ENCODE peak calls at places on chromosomes 4 and X, in nine cellular contexts. A, L, Y, N, I, T, S, E and P are unnamed samples.

GRCh38 chrX:39011454-39012204 is 210.4 kb downstream of the MID1IP1 start:
- DNase-seq in A (no peak), L (no peak), Y (no peak), N (no peak), I (no peak), T (no peak), S (no peak), E (no peak), P (no peak)

GRCh38 chr4:54209617-54210016 is 19.5 kb upstream of the PDGFRA start:
- DNase-seq in A (no peak), L (no peak), Y (no peak), N (no peak), I (no peak), T (no peak), S (no peak), E (no peak), P (no peak)

GRCh38 chrX:44012484-44013096 is 39.4 kb upstream of the NDP start:
- DNase-seq in A (peak; percentile 11), L (peak; percentile 85), Y (no peak), N (no peak), I (no peak), T (peak; percentile 77), S (peak; percentile 70), E (peak; percentile 53), P (peak; percentile 61)

GRCh38 chr4:183503497-183504063 is 1.3 kb upstream of the ING2 start:
- DNase-seq in A (no peak), L (peak; percentile 35), Y (no peak), N (no peak), I (peak; percentile 68), T (no peak), S (no peak), E (no peak), P (no peak)

GRCh38 chr4:42104521-42104920 is 47.9 kb downstream of the BEND4 start:
- DNase-seq in A (no peak), L (no peak), Y (no peak), N (no peak), I (no peak), T (no peak), S (peak; percentile 19), E (no peak), P (no peak)

GRCh38 chr4:52144303-52144849 is 93.3 kb downstream of the SPATA18 start:
- DNase-seq in A (no peak), L (no peak), Y (no peak), N (no peak), I (no peak), T (no peak), S (no peak), E (no peak), P (no peak)

GRCh38 chr4:36761625-36762024 is 480.2 kb downstream of the DTHD1 start:
- DNase-seq in A (no peak), L (no peak), Y (no peak), N (no peak), I (no peak), T (no peak), S (no peak), E (no peak), P (no peak)

GRCh38 chr4:80540349-80540748 is 204.8 kb downstream of the CFAP299 start:
- DNase-seq in A (no peak), L (no peak), Y (no peak), N (no peak), I (no peak), T (no peak), S (no peak), E (no peak), P (no peak)

GRCh38 chrX:73683236-73683859 is 120.4 kb downstream of the CHIC1 start:
- DNase-seq in A (no peak), L (no peak), Y (no peak), N (no peak), I (no peak), T (peak; percentile 31), S (no peak), E (no peak), P (peak; percentile 2)

GRCh38 chr4:13329340-13329850 is 154.7 kb downstream of the RAB28 start:
- DNase-seq in A (no peak), L (no peak), Y (no peak), N (no peak), I (no peak), T (no peak), S (no peak), E (no peak), P (no peak)

GRCh38 chr4:158667651-158668198 is 4.0 kb downstream of the C4orf46 start:
- DNase-seq in A (no peak), L (peak; percentile 39), Y (no peak), N (no peak), I (peak; percentile 71), T (no peak), S (no peak), E (no peak), P (peak; percentile 16)